ENCODE peak calls at places on chromosomes 2 and 18, in six cellular contexts. D, C, Y, R, U and O are unnamed samples.
A peak's percentile ranks its signal among the peaks of the same experiment; 100 is the strongest.

GRCh38 chr2:26572589-26572988 is 68.6 kb downstream of the CIB4 start:
- DNase-seq in U (no peak), C (no peak), Y (peak; percentile 15), R (no peak), D (no peak), O (no peak)

GRCh38 chr18:63848159-63848558 is 39.3 kb upstream of the SERPINB2 start:
- DNase-seq in D (no peak), C (no peak), R (peak; percentile 54), Y (no peak), U (no peak), O (peak; percentile 19)

GRCh38 chr2:236946871-236947270 is 138.8 kb upstream of the COPS8 start:
- DNase-seq in Y (no peak), C (no peak), D (no peak), U (no peak), R (no peak), O (no peak)

GRCh38 chr18:74230922-74231714 is 60.6 kb downstream of the CYB5A start:
- DNase-seq in D (no peak), Y (no peak), R (no peak), C (no peak), U (no peak), O (no peak)

GRCh38 chr2:177604291-177605065 is 211.9 kb downstream of the AGPS start:
- DNase-seq in Y (no peak), C (no peak), D (no peak), U (peak; percentile 51), R (peak; percentile 74), O (peak; percentile 45)

GRCh38 chr2:43226558-43226954 is at the start of gene ZFP36L2:
- DNase-seq in D (peak; percentile 95), U (peak; percentile 95), Y (no peak), C (peak; percentile 97), R (peak; percentile 95), O (peak; percentile 96)

GRCh38 chr2:154449951-154450658 is 248.4 kb upstream of the KCNJ3 start:
- DNase-seq in R (peak; percentile 14), Y (no peak), C (no peak), D (no peak), U (no peak), O (no peak)

GRCh38 chr18:21203842-21204241 is 38.2 kb upstream of the GREB1L start:
- DNase-seq in C (no peak), R (no peak), Y (no peak), U (no peak), D (no peak), O (no peak)

GRCh38 chr2:200221055-200221692 is 85.3 kb upstream of the SPATS2L start:
- DNase-seq in R (no peak), D (no peak), Y (no peak), U (no peak), C (no peak), O (no peak)

GRCh38 chr18:45588284-45588683 is 27.0 kb upstream of the SLC14A2 start:
- DNase-seq in Y (no peak), C (no peak), D (no peak), R (no peak), U (no peak), O (peak; percentile 68)

GRCh38 chr2:44826601-44827000 is 114.9 kb upstream of the SIX3 start:
- DNase-seq in C (no peak), R (no peak), Y (no peak), D (no peak), U (no peak), O (no peak)

GRCh38 chr2:33033524-33034150 is 86.9 kb downstream of the LTBP1 start:
- DNase-seq in Y (peak; percentile 96), R (peak; percentile 62), D (no peak), U (no peak), C (no peak), O (no peak)